ENCODE peak calls at places on chromosomes 13 and 19, in four cellular contexts. U is T-cell; B is GM04504; G is stimulated activated effector memory CD8-positive, alpha-beta T cell treated with anti-CD3 and anti-CD28 coated beads, Interleukin-12 subunit alpha, Interleukin-12 subunit beta, amount 100 ng/mL, for 72 hours. P is an unnamed sample.

GRCh38 chr13:76925115-76925514 is 23.2 kb upstream of the ACOD1 start:
- DNase-seq in U (no peak), B (no peak), G (no peak), P (no peak)

GRCh38 chr19:3369337-3370213 is 3.2 kb downstream of the NFIC start:
- DNase-seq in U (no peak), B (no peak), G (no peak), P (no peak)

GRCh38 chr13:111508164-111508870 is 187.9 kb downstream of the TEX29 start:
- DNase-seq in U (no peak), B (no peak), G (no peak), P (no peak)

GRCh38 chr19:34461375-34462100 is 20.0 kb upstream of the WTIP start:
- DNase-seq in U (no peak), B (no peak), G (no peak), P (no peak)

GRCh38 chr13:114119196-114119595 is 13.2 kb downstream of the RASA3 start:
- DNase-seq in U (no peak), B (peak; percentile 78), G (no peak), P (no peak)

GRCh38 chr13:66534561-66534960 is 695.6 kb downstream of the PCDH9 start:
- DNase-seq in U (no peak), B (no peak), G (no peak), P (no peak)

GRCh38 chr13:100306042-100306441 is 217.1 kb downstream of the PCCA start:
- DNase-seq in U (no peak), B (no peak), G (no peak), P (no peak)

GRCh38 chr19:45473366-45474190 is 5.8 kb downstream of the FOSB start:
- DNase-seq in U (no peak), B (no peak), G (no peak), P (peak; percentile 65)

GRCh38 chr19:9032136-9032626 is 22.0 kb upstream of the MUC16 start:
- DNase-seq in U (no peak), B (no peak), G (no peak), P (no peak)

GRCh38 chr19:51525731-51526130 is 5.7 kb downstream of the SIGLEC6 start:
- DNase-seq in U (no peak), B (no peak), G (peak; percentile 4), P (no peak)

GRCh38 chr19:38047048-38047435 is 140.0 kb downstream of the SIPA1L3 start:
- DNase-seq in U (no peak), B (no peak), G (no peak), P (peak; percentile 64)

GRCh38 chr13:97223711-97224461 is 1.8 kb downstream of the MBNL2 start:
- DNase-seq in U (no peak), B (peak; percentile 75), G (peak; percentile 60), P (peak; percentile 63)

GRCh38 chr13:111926501-111927180 is 140.3 kb upstream of the SOX1 start:
- DNase-seq in U (no peak), B (no peak), G (no peak), P (no peak)

GRCh38 chr13:72390909-72391308 is 336.5 kb downstream of the MZT1 start:
- DNase-seq in U (no peak), B (no peak), G (no peak), P (no peak)

GRCh38 chr19:46932346-46932745 is 71.5 kb downstream of the ARHGAP35 start:
- DNase-seq in U (no peak), B (no peak), G (no peak), P (no peak)

GRCh38 chr13:70253834-70254233 is 145.6 kb upstream of the KLHL1 start:
- DNase-seq in U (no peak), B (no peak), G (no peak), P (no peak)

GRCh38 chr13:92510416-92510815 is 716.2 kb upstream of the GPC6 start:
- DNase-seq in U (no peak), B (no peak), G (no peak), P (no peak)

GRCh38 chr19:41192574-41193419 is at the start of gene CYP2S1:
- DNase-seq in U (no peak), B (no peak), G (no peak), P (no peak)

GRCh38 chr13:78497702-78498319 is 105.5 kb downstream of the POU4F1 start:
- DNase-seq in U (no peak), B (no peak), G (no peak), P (no peak)

GRCh38 chr19:49613374-49613773 is 22.4 kb downstream of the PRR12 start:
- DNase-seq in U (no peak), B (no peak), G (no peak), P (no peak)

GRCh38 chr13:107209811-107210210 is 641.9 kb upstream of the ARGLU1 start:
- DNase-seq in U (no peak), B (peak; percentile 50), G (no peak), P (no peak)

GRCh38 chr19:15323496-15324235 is 8.7 kb downstream of the BRD4 start:
- DNase-seq in U (no peak), B (no peak), G (no peak), P (no peak)

GRCh38 chr19:1918975-1919374 is 13.8 kb downstream of the ADAT3 start:
- DNase-seq in U (no peak), B (no peak), G (no peak), P (no peak)

GRCh38 chr13:104485571-104485970 is 1419.4 kb upstream of the SLC10A2 start:
- DNase-seq in U (no peak), B (no peak), G (no peak), P (no peak)

GRCh38 chr19:17624314-17624991 is 63.7 kb downstream of the UNC13A start:
- DNase-seq in U (no peak), B (no peak), G (no peak), P (no peak)

GRCh38 chr19:34960103-34960805 is 3.8 kb downstream of the ZNF792 start:
- DNase-seq in U (no peak), B (peak; percentile 21), G (no peak), P (no peak)

GRCh38 chr13:109649713-109650112 is 136.7 kb downstream of the IRS2 start:
- DNase-seq in U (no peak), B (no peak), G (no peak), P (no peak)

GRCh38 chr13:111506131-111506530 is 185.7 kb downstream of the TEX29 start:
- DNase-seq in U (no peak), B (no peak), G (no peak), P (no peak)

GRCh38 chr19:51018745-51019543 is 565 bp downstream of the KLK10 start:
- DNase-seq in U (no peak), B (no peak), G (no peak), P (no peak)

GRCh38 chr19:19447536-19448237 is 42.2 kb downstream of the GATAD2A start:
- DNase-seq in U (peak; percentile 63), B (no peak), G (peak; percentile 59), P (no peak)

GRCh38 chr19:35901055-35901644 is 810 bp upstream of the NFKBID start:
- DNase-seq in U (no peak), B (peak; percentile 67), G (no peak), P (no peak)

GRCh38 chr19:29942404-29943261 is 594 bp downstream of the URI1 start:
- DNase-seq in U (peak; percentile 64), B (no peak), G (peak; percentile 85), P (peak; percentile 76)

GRCh38 chr13:21670883-21671792 is at the start of gene FGF9:
- DNase-seq in U (peak; percentile 73), B (no peak), G (peak; percentile 87), P (peak; percentile 82)

GRCh38 chr19:36331353-36332228 is 47.4 kb downstream of the ZFP14 start:
- DNase-seq in U (peak; percentile 52), B (peak; percentile 91), G (peak; percentile 83), P (peak; percentile 89)

GRCh38 chr19:12868540-12869112 is 12.6 kb downstream of the DNASE2 start:
- DNase-seq in U (no peak), B (no peak), G (no peak), P (no peak)

GRCh38 chr19:2048959-2049740 is 1.9 kb downstream of the MKNK2 start:
- DNase-seq in U (no peak), B (no peak), G (no peak), P (no peak)